ENCODE peak calls at places on chromosomes 4 and X, in seven cellular contexts. G is HCT116, W is SK-N-SH, D is HepG2, V is K562, J is GM12878, E is H1. T is an unnamed sample.

GRCh38 chrX:43618376-43619205 is 37.5 kb upstream of the MAOA start:
- DNase-seq in G (no peak), W (no peak), D (peak; percentile 40), V (no peak), J (no peak), E (no peak), T (no peak)

GRCh38 chr4:170230242-170230641 is 140.5 kb upstream of the AADAT start:
- DNase-seq in G (no peak), W (no peak), D (no peak), V (no peak), J (no peak), E (no peak), T (no peak)

GRCh38 chr4:54372951-54373350 is 143.9 kb downstream of the PDGFRA start:
- DNase-seq in G (no peak), W (no peak), D (no peak), V (no peak), J (no peak), E (no peak), T (no peak)

GRCh38 chr4:35087216-35087615 is 1157.1 kb downstream of the ARAP2 start:
- DNase-seq in G (no peak), W (no peak), D (no peak), V (no peak), J (no peak), E (no peak), T (peak; percentile 21)

GRCh38 chrX:27883468-27884092 is 75.8 kb downstream of the MAGEB10 start:
- DNase-seq in G (no peak), W (no peak), D (no peak), V (no peak), J (no peak), E (no peak), T (no peak)

GRCh38 chr4:94947681-94948108 is 189.9 kb downstream of the BMPR1B start:
- DNase-seq in G (no peak), W (no peak), D (no peak), V (no peak), J (no peak), E (no peak), T (peak; percentile 1)

GRCh38 chr4:24495388-24495787 is 89.0 kb downstream of the DHX15 start:
- DNase-seq in G (no peak), W (no peak), D (no peak), V (no peak), J (no peak), E (no peak), T (no peak)

GRCh38 chr4:76584235-76585152 is 149.5 kb downstream of the SHROOM3 start:
- DNase-seq in G (no peak), W (no peak), D (no peak), V (no peak), J (no peak), E (no peak), T (no peak)

GRCh38 chr4:45751877-45752276 is 372.0 kb downstream of the GABRG1 start:
- DNase-seq in G (no peak), W (no peak), D (no peak), V (no peak), J (no peak), E (no peak), T (no peak)

GRCh38 chrX:43467608-43468234 is 188.4 kb upstream of the MAOA start:
- DNase-seq in G (no peak), W (no peak), D (peak; percentile 4), V (no peak), J (no peak), E (peak; percentile 46), T (no peak)

GRCh38 chrX:153685179-153685536 is 2.6 kb upstream of the SLC6A8 start:
- DNase-seq in G (no peak), W (peak; percentile 74), D (no peak), V (no peak), J (no peak), E (no peak), T (no peak)

GRCh38 chr4:141713185-141713584 is 76.8 kb downstream of the IL15 start:
- DNase-seq in G (no peak), W (no peak), D (no peak), V (no peak), J (no peak), E (no peak), T (no peak)

GRCh38 chr4:136316961-136317360 is 1215.3 kb downstream of the PCDH18 start:
- DNase-seq in G (no peak), W (no peak), D (no peak), V (no peak), J (no peak), E (no peak), T (no peak)

GRCh38 chr4:47031011-47031678 is at the start of gene GABRB1:
- DNase-seq in G (no peak), W (peak; percentile 38), D (no peak), V (peak; percentile 12), J (no peak), E (peak; percentile 77), T (peak; percentile 44)

GRCh38 chr4:7015383-7016035 is 27.7 kb upstream of the TADA2B start:
- DNase-seq in G (no peak), W (no peak), D (no peak), V (no peak), J (no peak), E (no peak), T (no peak)

GRCh38 chrX:21798677-21799219 is 40.7 kb upstream of the MBTPS2 start:
- DNase-seq in G (peak; percentile 84), W (no peak), D (peak; percentile 66), V (no peak), J (no peak), E (no peak), T (no peak)

GRCh38 chrX:134684956-134685355 is 26.7 kb upstream of the PLAC1 start:
- DNase-seq in G (no peak), W (no peak), D (no peak), V (no peak), J (no peak), E (no peak), T (no peak)

GRCh38 chr4:167966161-167966560 is 126.2 kb upstream of the ANXA10 start:
- DNase-seq in G (no peak), W (no peak), D (no peak), V (no peak), J (no peak), E (no peak), T (no peak)

GRCh38 chr4:185902654-185903053 is 90.7 kb upstream of the SORBS2 start:
- DNase-seq in G (no peak), W (no peak), D (no peak), V (no peak), J (no peak), E (no peak), T (peak; percentile 27)

GRCh38 chr4:656651-657337 is 17.3 kb downstream of the ATP5ME start:
- DNase-seq in G (no peak), W (peak; percentile 81), D (peak; percentile 38), V (no peak), J (no peak), E (no peak), T (no peak)

GRCh38 chr4:2497931-2498330 is 29.0 kb downstream of the RNF4 start:
- DNase-seq in G (no peak), W (no peak), D (no peak), V (no peak), J (peak; percentile 90), E (no peak), T (no peak)

GRCh38 chrX:73876897-73877296 is 313.9 kb downstream of the CHIC1 start:
- DNase-seq in G (no peak), W (no peak), D (no peak), V (no peak), J (no peak), E (no peak), T (no peak)

GRCh38 chrX:23782455-23782854 is 518 bp upstream of the SAT1 start:
- DNase-seq in G (no peak), W (no peak), D (peak; percentile 58), V (no peak), J (no peak), E (no peak), T (no peak)

GRCh38 chr4:133483600-133484246 is 334.6 kb downstream of the PCDH10 start:
- DNase-seq in G (peak; percentile 34), W (no peak), D (peak; percentile 43), V (no peak), J (no peak), E (no peak), T (peak; percentile 69)

GRCh38 chrX:133923113-133923512 is 62.3 kb downstream of the GPC3 start:
- DNase-seq in G (no peak), W (no peak), D (no peak), V (no peak), J (no peak), E (no peak), T (no peak)

GRCh38 chr4:179719766-179720470 is 2277.7 kb upstream of the AGA start:
- DNase-seq in G (no peak), W (no peak), D (no peak), V (no peak), J (no peak), E (no peak), T (no peak)

GRCh38 chrX:72685810-72686465 is 28.2 kb downstream of the PHKA1 start:
- DNase-seq in G (peak; percentile 81), W (no peak), D (no peak), V (no peak), J (no peak), E (no peak), T (peak; percentile 59)

GRCh38 chrX:6226646-6227444 is 1.8 kb downstream of the NLGN4X start:
- DNase-seq in G (no peak), W (peak; percentile 68), D (no peak), V (no peak), J (no peak), E (peak; percentile 50), T (no peak)

GRCh38 chr4:156677136-156677535 is 294.5 kb downstream of the PDGFC start:
- DNase-seq in G (peak; percentile 64), W (peak; percentile 22), D (peak; percentile 38), V (peak; percentile 10), J (no peak), E (no peak), T (peak; percentile 69)

GRCh38 chr4:77155631-77156345 is 1.2 kb upstream of the CCNG2 start:
- DNase-seq in G (no peak), W (no peak), D (no peak), V (no peak), J (no peak), E (no peak), T (no peak)

GRCh38 chr4:150789864-150790263 is 207.9 kb downstream of the MAB21L2 start:
- DNase-seq in G (no peak), W (no peak), D (no peak), V (no peak), J (no peak), E (no peak), T (no peak)
- TF ChIP-seq JUND in G (no peak), W (no peak), D (no peak), V (no peak), J (no peak), E (no peak), T (no peak)

GRCh38 chrX:54024350-54024749 is 19.9 kb downstream of the PHF8 start:
- DNase-seq in G (no peak), W (no peak), D (no peak), V (no peak), J (no peak), E (no peak), T (no peak)
- TF ChIP-seq JUND in G (no peak), W (no peak), D (no peak), V (no peak), J (no peak), E (no peak), T (no peak)

GRCh38 chrX:13940646-13941045 is 89.0 kb downstream of the GEMIN8 start:
- DNase-seq in G (no peak), W (no peak), D (no peak), V (no peak), J (no peak), E (no peak), T (no peak)
- TF ChIP-seq JUND in G (no peak), W (no peak), D (no peak), V (no peak), J (no peak), E (no peak), T (no peak)

GRCh38 chrX:123818243-123818642 is 41.6 kb upstream of the XIAP start:
- DNase-seq in G (no peak), W (no peak), D (peak; percentile 63), V (no peak), J (no peak), E (no peak), T (no peak)
- TF ChIP-seq JUND in G (no peak), W (no peak), D (no peak), V (no peak), J (no peak), E (no peak), T (no peak)

T was measured in T47D.